ENCODE peak calls at places on chromosomes 6 and 20, in five cellular contexts. M is neural progenitor cell; G is CD8-positive, alpha-beta T cell; O is A549; N is mesenchymal stem cell. C is an unnamed sample.

GRCh38 chr6:131023834-131024504 is 39.1 kb downstream of the EPB41L2 start:
- DNase-seq in O (peak; percentile 21), M (no peak), G (no peak), N (peak; percentile 61), C (peak; percentile 59)

GRCh38 chr6:149716584-149716983 is 1.3 kb downstream of the LATS1 start:
- DNase-seq in N (peak; percentile 14), O (no peak), M (peak; percentile 10), G (no peak), C (no peak)

GRCh38 chr6:106628658-106629102 is 618 bp downstream of the RTN4IP1 start:
- DNase-seq in O (no peak), M (peak; percentile 18), N (no peak), G (no peak), C (peak; percentile 25)

GRCh38 chr6:93407186-93407585 is 12.2 kb downstream of the EPHA7 start:
- DNase-seq in G (no peak), N (peak; percentile 58), M (no peak), O (no peak), C (no peak)

GRCh38 chr6:154247119-154247814 is 109.3 kb downstream of the IPCEF1 start:
- DNase-seq in O (no peak), N (no peak), M (peak; percentile 44), G (no peak), C (no peak)

GRCh38 chr20:56815796-56816195 is 186.7 kb downstream of the TFAP2C start:
- DNase-seq in G (no peak), N (no peak), M (no peak), O (no peak), C (no peak)

GRCh38 chr20:32980990-32981389 is 23.2 kb downstream of the SUN5 start:
- DNase-seq in G (no peak), N (no peak), M (no peak), O (no peak), C (no peak)

GRCh38 chr6:163490826-163491577 is 76.5 kb downstream of the QKI start:
- DNase-seq in G (no peak), O (peak; percentile 74), M (peak; percentile 8), N (peak; percentile 55), C (peak; percentile 54)

GRCh38 chr20:53960586-53961386 is 109.6 kb downstream of the BCAS1 start:
- DNase-seq in M (no peak), N (no peak), G (no peak), O (no peak), C (no peak)

GRCh38 chr6:113246186-113246585 is 611.0 kb upstream of the MARCKS start:
- DNase-seq in M (no peak), N (peak; percentile 7), G (no peak), O (no peak), C (no peak)

GRCh38 chr6:41545174-41545702 is 943 bp upstream of the FOXP4 start:
- DNase-seq in M (no peak), G (no peak), N (no peak), O (no peak), C (peak; percentile 40)

GRCh38 chr20:15702161-15702560 is 871.1 kb downstream of the KIF16B start:
- DNase-seq in N (no peak), O (no peak), M (no peak), G (no peak), C (no peak)

GRCh38 chr6:38445321-38445720 is 194.4 kb downstream of the BTBD9 start:
- DNase-seq in N (no peak), G (no peak), M (no peak), O (no peak), C (no peak)

GRCh38 chr6:156190270-156190669 is 586.9 kb upstream of the ARID1B start:
- DNase-seq in O (no peak), G (no peak), M (no peak), N (no peak), C (no peak)

GRCh38 chr20:63118786-63119450 is 97.0 kb downstream of the YTHDF1 start:
- DNase-seq in M (no peak), O (no peak), G (no peak), N (no peak), C (peak; percentile 29)

GRCh38 chr6:116369540-116370327 is 1.0 kb upstream of the DSE start:
- DNase-seq in M (no peak), N (no peak), O (no peak), G (no peak), C (no peak)

GRCh38 chr6:164184410-164184809 is 769.9 kb downstream of the QKI start:
- DNase-seq in M (no peak), G (no peak), N (no peak), O (no peak), C (no peak)

GRCh38 chr6:11702796-11703130 is 75.8 kb downstream of the ADTRP start:
- DNase-seq in N (no peak), M (no peak), O (peak; percentile 35), G (no peak), C (peak; percentile 47)

GRCh38 chr20:31923388-31924271 is 28.2 kb downstream of the PDRG1 start:
- DNase-seq in N (no peak), O (no peak), G (no peak), M (peak; percentile 47), C (no peak)

GRCh38 chr6:26388441-26388840 is 5.5 kb downstream of the BTN2A2 start:
- DNase-seq in M (no peak), G (no peak), N (peak; percentile 23), O (no peak), C (no peak)

GRCh38 chr6:109079981-109080380 is 14.7 kb downstream of the SESN1 start:
- DNase-seq in M (no peak), N (peak; percentile 58), O (no peak), G (no peak), C (no peak)

GRCh38 chr20:62489186-62489939 is 13.6 kb upstream of the GATA5 start:
- DNase-seq in O (peak; percentile 36), M (no peak), N (no peak), G (no peak), C (peak; percentile 15)

GRCh38 chr20:23305098-23305497 is 45.5 kb upstream of the NXT1 start:
- DNase-seq in M (no peak), N (peak; percentile 52), O (no peak), G (no peak), C (no peak)

GRCh38 chr20:8860011-8860495 is 208.8 kb upstream of the PLCB4 start:
- DNase-seq in N (peak; percentile 61), M (no peak), O (peak; percentile 69), G (no peak), C (no peak)

GRCh38 chr6:148760568-148761531 is 14.0 kb downstream of the UST start:
- DNase-seq in O (no peak), G (peak; percentile 32), N (peak; percentile 89), M (peak; percentile 63), C (peak; percentile 87)

GRCh38 chr6:113995632-113996031 is 24.7 kb upstream of the HDAC2 start:
- DNase-seq in M (peak; percentile 9), G (no peak), N (peak; percentile 92), O (peak; percentile 58), C (peak; percentile 53)

GRCh38 chr6:13593720-13594119 is 19.3 kb downstream of the SIRT5 start:
- DNase-seq in N (no peak), O (no peak), G (no peak), M (no peak), C (no peak)

GRCh38 chr20:47141941-47142781 is 214.3 kb downstream of the ZMYND8 start:
- DNase-seq in N (no peak), M (no peak), G (no peak), O (no peak), C (no peak)

GRCh38 chr6:164273491-164273890 is 859.0 kb downstream of the QKI start:
- DNase-seq in M (no peak), N (no peak), O (no peak), G (no peak), C (no peak)

GRCh38 chr6:28542440-28543293 is 17.0 kb downstream of the GPX5 start:
- DNase-seq in M (peak; percentile 97), O (peak; percentile 93), N (peak; percentile 73), G (peak; percentile 33), C (peak; percentile 68)

GRCh38 chr6:46452312-46452917 is 38.8 kb downstream of the RCAN2 start:
- DNase-seq in O (no peak), N (no peak), M (no peak), G (no peak), C (no peak)

GRCh38 chr20:64113444-64113775 is 6.0 kb upstream of the NPBWR2 start:
- DNase-seq in M (no peak), N (no peak), O (no peak), G (no peak), C (no peak)

GRCh38 chr6:41302638-41303037 is 16.2 kb upstream of the TREM1 start:
- DNase-seq in G (no peak), N (no peak), O (no peak), M (no peak), C (no peak)

DNA sequence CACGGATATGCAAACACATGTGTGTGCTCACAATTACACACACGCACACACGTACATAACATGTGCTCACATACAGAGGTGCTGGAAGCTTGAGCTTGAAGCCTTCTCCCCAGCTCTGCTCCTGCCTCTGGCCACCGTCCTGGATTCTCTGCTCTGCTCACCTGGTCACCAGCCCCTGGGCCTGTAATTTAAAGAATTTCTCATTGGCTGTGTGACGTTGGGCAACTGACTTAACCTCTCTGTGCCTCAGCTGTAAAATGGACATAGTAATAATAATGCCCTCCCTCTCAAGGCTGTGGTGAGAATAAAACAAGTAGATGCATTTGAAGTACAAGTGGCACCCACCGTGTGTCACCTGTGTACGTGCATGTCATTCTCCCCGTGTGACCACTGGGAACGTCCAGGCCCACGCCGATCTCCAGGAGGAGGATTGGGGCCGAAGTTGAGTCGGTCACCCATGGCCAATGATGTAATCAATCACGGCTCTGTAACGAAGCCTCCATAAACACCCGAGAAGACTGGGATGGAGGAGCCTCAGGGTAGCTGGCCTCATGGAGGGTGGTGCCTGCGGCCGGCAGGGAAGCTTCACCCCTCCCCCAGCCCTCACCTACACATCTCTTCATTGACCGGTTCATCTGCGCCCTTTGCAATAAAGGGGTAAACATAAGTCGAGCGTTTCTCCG is 160.9 kb upstream of the AFDN start:
- DNase-seq in M (no peak), G (no peak), O (no peak), N (no peak), C (no peak)
- H3K4me1 ChIP-seq in M (peaks cover 19% of the 10 kb centered on the region), G (no peaks in the 10 kb centered on the region), O (no peaks in the 10 kb centered on the region), N (peaks cover 4% of the 10 kb centered on the region), C (peaks cover 16% of the 10 kb centered on the region)

GRCh38 chr6:15252205-15252604 is 6.3 kb downstream of the JARID2 start:
- DNase-seq in N (no peak), G (no peak), O (no peak), M (no peak), C (no peak)
- H3K4me1 ChIP-seq in N (peaks cover 7% of the 10 kb centered on the region), G (peaks cover 54% of the 10 kb centered on the region), O (peaks cover 9% of the 10 kb centered on the region), M (peaks cover 51% of the 10 kb centered on the region), C (peaks cover 35% of the 10 kb centered on the region)

DNA sequence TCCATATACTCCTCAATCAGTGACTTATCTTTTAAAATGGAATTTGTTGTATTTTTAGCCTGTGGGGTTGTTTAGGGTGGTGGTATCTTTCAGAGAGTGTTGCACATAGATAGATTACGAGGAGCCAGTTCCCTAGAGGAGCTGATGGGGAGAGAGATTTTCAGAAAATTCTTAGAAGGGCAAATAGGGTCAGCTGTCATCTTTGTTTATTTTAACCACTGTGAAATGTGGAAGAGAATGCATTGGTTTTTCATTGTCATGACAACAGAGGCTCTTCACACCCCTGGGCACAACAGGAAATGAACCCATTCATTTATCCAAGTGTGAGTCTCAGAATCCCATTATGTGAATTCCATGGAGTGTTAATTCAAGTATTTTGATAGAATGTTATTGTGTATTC is 188.4 kb downstream of the JARID2 start:
- DNase-seq in G (no peak), N (peak; percentile 38), M (no peak), O (no peak), C (no peak)
- H3K4me1 ChIP-seq in G (peaks cover 49% of the 10 kb centered on the region), N (peaks cover 3% of the 10 kb centered on the region), M (peaks cover 70% of the 10 kb centered on the region), O (peaks cover 25% of the 10 kb centered on the region), C (peaks cover 19% of the 10 kb centered on the region)

GRCh38 chr6:136767583-136768307 is 24.5 kb downstream of the MAP3K5 start:
- DNase-seq in M (no peak), G (no peak), O (no peak), N (peak; percentile 44), C (no peak)
- H3K4me1 ChIP-seq in M (no peaks in the 10 kb centered on the region), G (peaks cover 33% of the 10 kb centered on the region), O (peaks cover 5% of the 10 kb centered on the region), N (no peaks in the 10 kb centered on the region), C (peaks cover 5% of the 10 kb centered on the region)

GRCh38 chr20:48829940-48830339 is 2.1 kb upstream of the PREX1 start:
- DNase-seq in M (no peak), N (no peak), O (no peak), G (no peak), C (no peak)
- H3K4me1 ChIP-seq in M (peaks cover 31% of the 10 kb centered on the region), N (peaks cover 16% of the 10 kb centered on the region), O (peaks cover 47% of the 10 kb centered on the region), G (peaks cover 16% of the 10 kb centered on the region), C (no peaks in the 10 kb centered on the region)